ENCODE peak calls at places on chromosome 13, in nine cellular contexts. One of them, this sample, is unnamed.

GRCh38 chr13:20344836-20345490 is 112.8 kb upstream of the GJB6 start:
- DNase-seq in NCI-H460: no peak
- DNase-seq in AG04450: no peak
- DNase-seq in kidney epithelial cell: no peak
- DNase-seq in GF-D8: no peak
- DNase-seq in MCF 10A: no peak
- DNase-seq in stomach: no peak
- DNase-seq in activated T-cell treated with anti-CD3 and anti-CD28 coated beads for 24 hours: no peak
- DNase-seq in NCI-H748 treated with DMSO at 0.1 percent for 48 hours: no peak
- DNase-seq in this sample: no peak

GRCh38 chr13:20431080-20431479 is 94.6 kb downstream of the CRYL1 start:
- DNase-seq in AG04450: no peak
- DNase-seq in activated T-cell treated with anti-CD3 and anti-CD28 coated beads for 24 hours: no peak
- DNase-seq in MCF 10A: peak
- DNase-seq in NCI-H748 treated with DMSO at 0.1 percent for 48 hours: no peak
- DNase-seq in GF-D8: no peak
- DNase-seq in NCI-H460: no peak
- DNase-seq in stomach: no peak
- DNase-seq in kidney epithelial cell: no peak
- DNase-seq in this sample: no peak

GRCh38 chr13:43802511-43802910 is 15.7 kb upstream of the ENOX1 start:
- DNase-seq in AG04450: no peak
- DNase-seq in MCF 10A: peak
- DNase-seq in stomach: no peak
- DNase-seq in GF-D8: no peak
- DNase-seq in activated T-cell treated with anti-CD3 and anti-CD28 coated beads for 24 hours: no peak
- DNase-seq in kidney epithelial cell: no peak
- DNase-seq in NCI-H748 treated with DMSO at 0.1 percent for 48 hours: peak
- DNase-seq in NCI-H460: no peak
- DNase-seq in this sample: no peak

GRCh38 chr13:44141725-44142539 is 231.7 kb upstream of the SERP2 start:
- DNase-seq in activated T-cell treated with anti-CD3 and anti-CD28 coated beads for 24 hours: peak
- DNase-seq in NCI-H460: peak
- DNase-seq in MCF 10A: peak
- DNase-seq in stomach: peak
- DNase-seq in AG04450: peak
- DNase-seq in NCI-H748 treated with DMSO at 0.1 percent for 48 hours: peak
- DNase-seq in GF-D8: peak
- DNase-seq in kidney epithelial cell: peak
- DNase-seq in this sample: peak

GRCh38 chr13:58855283-58855682 is 1223.7 kb downstream of the PCDH17 start:
- DNase-seq in activated T-cell treated with anti-CD3 and anti-CD28 coated beads for 24 hours: no peak
- DNase-seq in MCF 10A: no peak
- DNase-seq in stomach: no peak
- DNase-seq in NCI-H460: no peak
- DNase-seq in GF-D8: no peak
- DNase-seq in NCI-H748 treated with DMSO at 0.1 percent for 48 hours: no peak
- DNase-seq in AG04450: no peak
- DNase-seq in kidney epithelial cell: no peak
- DNase-seq in this sample: no peak

GRCh38 chr13:77310161-77310560 is 16.7 kb downstream of the MYCBP2 start:
- DNase-seq in MCF 10A: no peak
- DNase-seq in kidney epithelial cell: no peak
- DNase-seq in AG04450: no peak
- DNase-seq in NCI-H460: no peak
- DNase-seq in stomach: no peak
- DNase-seq in GF-D8: no peak
- DNase-seq in NCI-H748 treated with DMSO at 0.1 percent for 48 hours: no peak
- DNase-seq in activated T-cell treated with anti-CD3 and anti-CD28 coated beads for 24 hours: no peak
- DNase-seq in this sample: no peak

GRCh38 chr13:71864094-71864980 is 2.7 kb downstream of the DACH1 start:
- DNase-seq in activated T-cell treated with anti-CD3 and anti-CD28 coated beads for 24 hours: no peak
- DNase-seq in stomach: no peak
- DNase-seq in NCI-H460: no peak
- DNase-seq in MCF 10A: no peak
- DNase-seq in AG04450: no peak
- DNase-seq in NCI-H748 treated with DMSO at 0.1 percent for 48 hours: peak
- DNase-seq in kidney epithelial cell: no peak
- DNase-seq in GF-D8: peak
- DNase-seq in this sample: no peak

GRCh38 chr13:106573855-106574254 is 5.9 kb upstream of the ARGLU1 start:
- DNase-seq in activated T-cell treated with anti-CD3 and anti-CD28 coated beads for 24 hours: no peak
- DNase-seq in AG04450: no peak
- DNase-seq in GF-D8: no peak
- DNase-seq in kidney epithelial cell: no peak
- DNase-seq in NCI-H460: no peak
- DNase-seq in stomach: peak
- DNase-seq in MCF 10A: peak
- DNase-seq in NCI-H748 treated with DMSO at 0.1 percent for 48 hours: no peak
- DNase-seq in this sample: no peak

GRCh38 chr13:99655351-99656091 is 154.2 kb downstream of the TM9SF2 start:
- DNase-seq in GF-D8: no peak
- DNase-seq in stomach: no peak
- DNase-seq in MCF 10A: peak
- DNase-seq in kidney epithelial cell: peak
- DNase-seq in AG04450: no peak
- DNase-seq in NCI-H460: no peak
- DNase-seq in activated T-cell treated with anti-CD3 and anti-CD28 coated beads for 24 hours: no peak
- DNase-seq in NCI-H748 treated with DMSO at 0.1 percent for 48 hours: no peak
- DNase-seq in this sample: no peak

GRCh38 chr13:27177852-27178251 is 6.2 kb upstream of the USP12 start:
- DNase-seq in GF-D8: no peak
- DNase-seq in kidney epithelial cell: no peak
- DNase-seq in NCI-H460: no peak
- DNase-seq in stomach: no peak
- DNase-seq in AG04450: no peak
- DNase-seq in activated T-cell treated with anti-CD3 and anti-CD28 coated beads for 24 hours: no peak
- DNase-seq in MCF 10A: no peak
- DNase-seq in NCI-H748 treated with DMSO at 0.1 percent for 48 hours: no peak
- DNase-seq in this sample: no peak

GRCh38 chr13:98445340-98446233 is 131.3 kb downstream of the STK24 start:
- DNase-seq in GF-D8: no peak
- DNase-seq in kidney epithelial cell: no peak
- DNase-seq in AG04450: no peak
- DNase-seq in NCI-H460: peak
- DNase-seq in activated T-cell treated with anti-CD3 and anti-CD28 coated beads for 24 hours: peak
- DNase-seq in stomach: peak
- DNase-seq in MCF 10A: peak
- DNase-seq in NCI-H748 treated with DMSO at 0.1 percent for 48 hours: peak
- DNase-seq in this sample: no peak

GRCh38 chr13:30159446-30159839 is 147.9 kb downstream of the KATNAL1 start:
- DNase-seq in NCI-H748 treated with DMSO at 0.1 percent for 48 hours: no peak
- DNase-seq in kidney epithelial cell: peak
- DNase-seq in GF-D8: no peak
- DNase-seq in stomach: no peak
- DNase-seq in AG04450: peak
- DNase-seq in NCI-H460: no peak
- DNase-seq in activated T-cell treated with anti-CD3 and anti-CD28 coated beads for 24 hours: peak
- DNase-seq in MCF 10A: peak
- DNase-seq in this sample: no peak

GRCh38 chr13:80338781-80339577 is 1.9 kb downstream of the SPRY2 start:
- DNase-seq in AG04450: peak
- DNase-seq in NCI-H460: no peak
- DNase-seq in NCI-H748 treated with DMSO at 0.1 percent for 48 hours: peak
- DNase-seq in activated T-cell treated with anti-CD3 and anti-CD28 coated beads for 24 hours: no peak
- DNase-seq in GF-D8: peak
- DNase-seq in stomach: peak
- DNase-seq in kidney epithelial cell: no peak
- DNase-seq in MCF 10A: peak
- DNase-seq in this sample: peak

GRCh38 chr13:61255035-61255796 is 160.4 kb downstream of the PCDH20 start:
- DNase-seq in AG04450: no peak
- DNase-seq in kidney epithelial cell: no peak
- DNase-seq in activated T-cell treated with anti-CD3 and anti-CD28 coated beads for 24 hours: no peak
- DNase-seq in NCI-H460: peak
- DNase-seq in stomach: no peak
- DNase-seq in NCI-H748 treated with DMSO at 0.1 percent for 48 hours: peak
- DNase-seq in MCF 10A: peak
- DNase-seq in GF-D8: no peak
- DNase-seq in this sample: no peak